ENCODE peak calls at places on chromosomes 2 and 18, in four cellular contexts. T is IMR-90, D is fibroblast of lung, X is K562. V is an unnamed sample.

GRCh38 chr2:54708584-54709340 is 14.7 kb upstream of the EML6 start:
- DNase-seq in T (no peak), X (no peak), D (peak), V (peak)

GRCh38 chr2:227503433-227504406 is 31.8 kb downstream of the AGFG1 start:
- DNase-seq in X (peak), T (peak), D (peak), V (no peak)

GRCh38 chr2:219308142-219309093 is 783 bp downstream of the PTPRN start:
- DNase-seq in X (peak), T (peak), D (peak), V (no peak)

GRCh38 chr2:223590964-223591363 is 11.2 kb downstream of the SCG2 start:
- DNase-seq in X (no peak), D (peak), T (peak), V (no peak)

GRCh38 chr18:28015671-28016070 is 161.3 kb downstream of the CDH2 start:
- DNase-seq in T (no peak), D (no peak), X (no peak), V (no peak)

GRCh38 chr18:23244431-23244830 is 109.1 kb downstream of the CABLES1 start:
- DNase-seq in D (no peak), T (no peak), X (no peak), V (no peak)

GRCh38 chr18:35029103-35029502 is 12.1 kb upstream of the MAPRE2 start:
- DNase-seq in T (peak), X (no peak), D (peak), V (no peak)

GRCh38 chr2:11406492-11407381 is 59.2 kb downstream of the E2F6 start:
- DNase-seq in T (peak), D (peak), X (peak), V (no peak)

GRCh38 chr2:43542285-43542933 is 53.4 kb downstream of the THADA start:
- DNase-seq in X (peak), D (peak), T (peak), V (no peak)

GRCh38 chr2:201779996-201780673 is 598 bp downstream of the ALS2 start:
- DNase-seq in D (peak), X (no peak), T (no peak), V (no peak)

GRCh38 chr2:237271698-237272097 is 142.3 kb downstream of the COL6A3 start:
- DNase-seq in T (peak), D (peak), X (no peak), V (no peak)

GRCh38 chr2:231015462-231015861 is 19.5 kb downstream of the SPATA3 start:
- DNase-seq in T (no peak), X (no peak), D (no peak), V (no peak)

GRCh38 chr2:99879481-99879880 is 262.9 kb downstream of the AFF3 start:
- DNase-seq in T (peak), X (no peak), D (peak), V (no peak)

GRCh38 chr18:39846277-39846676 is 2108.8 kb upstream of the PIK3C3 start:
- DNase-seq in T (peak), D (no peak), X (no peak), V (no peak)

GRCh38 chr2:177289824-177290632 is 25.5 kb upstream of the NFE2L2 start:
- DNase-seq in T (no peak), X (no peak), D (no peak), V (no peak)

GRCh38 chr2:177296047-177296446 is 31.5 kb upstream of the NFE2L2 start:
- DNase-seq in T (peak), X (no peak), D (peak), V (no peak)

GRCh38 chr2:177295479-177295878 is 31.0 kb upstream of the NFE2L2 start:
- DNase-seq in D (peak), T (peak), X (no peak), V (no peak)

GRCh38 chr2:177285892-177286715 is 21.6 kb upstream of the NFE2L2 start:
- DNase-seq in T (no peak), D (no peak), X (no peak), V (no peak)

DNA sequence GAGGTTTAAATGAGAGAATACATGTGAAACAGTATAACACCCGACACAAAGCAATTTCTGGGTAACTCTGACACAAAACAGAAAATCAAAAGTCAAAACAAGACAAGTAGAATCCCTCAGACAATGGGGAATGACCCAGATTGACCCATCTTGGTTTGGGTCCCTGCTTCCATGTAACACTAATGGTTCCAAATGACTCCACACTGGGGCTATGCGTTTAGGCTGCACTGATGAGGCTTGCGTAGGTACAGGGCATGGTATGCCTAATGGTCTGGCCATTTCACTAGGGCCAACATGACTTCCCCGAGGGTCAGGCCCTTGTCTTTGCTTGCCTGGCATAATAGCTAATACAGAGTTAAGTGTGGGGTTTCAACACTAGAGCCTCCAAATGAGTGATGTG is 27.2 kb upstream of the NFE2L2 start:
- DNase-seq in T (no peak), D (no peak), X (no peak), V (no peak)
- H3K4me2 ChIP-seq in T (no peak), D (no peak), X (no peak), V (no peak)

GRCh38 chr2:206245178-206245778 is 29.2 kb upstream of the ZDBF2 start:
- DNase-seq in D (no peak), T (no peak), X (no peak), V (no peak)
- H3K9ac ChIP-seq in D (no peak), T (no peak), X (no peak), V (no peak)

GRCh38 chr2:127217470-127218325 is 2.4 kb downstream of the CYP27C1 start:
- DNase-seq in D (peak), X (no peak), T (no peak), V (no peak)
- H3K4me3 ChIP-seq in D (no peak), X (no peak), T (no peak), V (no peak)

GRCh38 chr2:1705557-1706076 is 38.7 kb downstream of the PXDN start:
- DNase-seq in D (no peak), T (no peak), X (no peak), V (no peak)

GRCh38 chr2:1701556-1702185 is 42.6 kb downstream of the PXDN start:
- DNase-seq in X (no peak), T (no peak), D (peak), V (no peak)

GRCh38 chr2:1704606-1705556 is 39.4 kb downstream of the PXDN start:
- DNase-seq in D (no peak), T (no peak), X (no peak), V (no peak)

GRCh38 chr2:1701020-1701419 is 43.3 kb downstream of the PXDN start:
- DNase-seq in D (no peak), T (no peak), X (no peak), V (no peak)

DNA sequence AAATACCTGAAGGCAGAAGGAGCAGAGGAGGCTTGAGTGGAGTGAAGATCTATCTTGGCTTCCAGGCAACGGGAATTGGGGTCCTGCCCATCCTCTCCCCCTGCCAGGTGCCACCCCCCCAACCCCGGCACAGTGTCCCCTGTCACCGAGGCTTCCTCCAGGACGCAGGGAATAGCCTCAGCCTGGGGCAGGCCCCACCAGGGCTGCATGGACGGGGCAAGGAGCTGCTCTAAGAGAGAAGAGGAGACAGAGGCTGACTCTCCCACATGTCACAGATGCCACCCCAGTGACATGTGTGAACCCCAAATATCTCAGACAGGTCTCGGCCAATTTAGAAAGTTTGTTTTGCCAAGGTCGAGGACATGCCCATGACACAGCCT is 42.1 kb downstream of the PXDN start:
- DNase-seq in D (no peak), T (no peak), X (no peak), V (no peak)
- H3K4me2 ChIP-seq in D (no peak), T (no peak), X (no peak), V (no peak)

GRCh38 chr2:199458806-199459285 is 1.1 kb upstream of the SATB2 start:
- DNase-seq in X (no peak), T (peak), D (no peak), V (no peak)
- H3K9ac ChIP-seq in X (peak), T (peak), D (peak), V (no peak)

DNA sequence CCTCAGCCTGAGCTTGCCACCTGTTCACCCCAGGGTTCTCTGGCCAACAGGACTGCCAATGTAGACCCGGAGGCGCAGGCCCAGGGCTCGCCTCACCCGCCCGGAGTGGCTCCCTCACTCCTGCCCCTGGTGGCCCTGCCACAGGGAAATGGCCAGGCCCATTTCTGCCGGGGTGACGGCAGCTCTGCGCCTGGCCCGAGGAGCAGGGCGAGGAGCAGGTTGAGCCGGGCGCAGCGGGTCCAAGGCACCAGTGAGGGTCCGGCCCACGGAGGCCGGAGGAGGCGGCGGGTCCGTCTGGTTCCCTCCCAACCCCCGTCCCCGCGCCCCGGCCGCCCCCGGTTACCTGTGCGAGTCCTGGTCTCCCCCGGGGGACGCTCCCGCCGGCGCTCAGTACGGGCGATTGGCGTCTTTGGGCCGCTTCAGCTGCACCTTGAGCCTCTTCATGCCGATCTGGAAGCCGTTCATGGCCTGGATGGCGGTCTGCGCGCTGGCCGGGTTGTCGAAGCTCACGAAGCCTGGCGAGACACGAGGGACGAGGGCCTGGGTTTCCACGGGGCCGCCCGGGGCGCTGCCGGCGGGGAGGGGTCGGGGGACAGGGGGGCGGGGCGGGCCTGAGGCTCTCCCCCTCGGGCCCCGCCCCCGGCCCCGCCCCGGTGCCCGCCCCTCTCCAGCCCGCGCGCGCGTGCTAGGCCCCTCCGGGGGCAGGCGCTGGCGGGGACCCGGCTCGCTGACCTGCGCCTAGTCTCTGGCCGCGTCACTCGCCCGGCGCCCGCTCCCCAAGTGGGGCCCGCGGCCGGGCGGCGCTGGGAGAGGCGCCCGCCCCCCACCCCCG is 312.0 kb downstream of the CELF4 start:
- DNase-seq in T (no peak), D (no peak), X (peak), V (peak)
- H3K4me3 ChIP-seq in T (no peak), D (no peak), X (peak), V (peak)

GRCh38 chr2:199646439-199646838 is 188.7 kb upstream of the SATB2 start:
- DNase-seq in T (no peak), D (no peak), X (no peak), V (no peak)
- H3K4me2 ChIP-seq in T (no peak), D (no peak), X (no peak), V (no peak)

GRCh38 chr2:40276076-40276475 is 175.8 kb downstream of the SLC8A1 start:
- DNase-seq in T (no peak), X (no peak), D (no peak), V (no peak)

GRCh38 chr2:40282428-40282827 is 169.5 kb downstream of the SLC8A1 start:
- DNase-seq in X (no peak), T (peak), D (no peak), V (no peak)

GRCh38 chr2:40281021-40281940 is 170.6 kb downstream of the SLC8A1 start:
- DNase-seq in X (no peak), T (peak), D (peak), V (no peak)

GRCh38 chr2:40279001-40279400 is 172.9 kb downstream of the SLC8A1 start:
- DNase-seq in T (peak), D (no peak), X (no peak), V (no peak)

DNA sequence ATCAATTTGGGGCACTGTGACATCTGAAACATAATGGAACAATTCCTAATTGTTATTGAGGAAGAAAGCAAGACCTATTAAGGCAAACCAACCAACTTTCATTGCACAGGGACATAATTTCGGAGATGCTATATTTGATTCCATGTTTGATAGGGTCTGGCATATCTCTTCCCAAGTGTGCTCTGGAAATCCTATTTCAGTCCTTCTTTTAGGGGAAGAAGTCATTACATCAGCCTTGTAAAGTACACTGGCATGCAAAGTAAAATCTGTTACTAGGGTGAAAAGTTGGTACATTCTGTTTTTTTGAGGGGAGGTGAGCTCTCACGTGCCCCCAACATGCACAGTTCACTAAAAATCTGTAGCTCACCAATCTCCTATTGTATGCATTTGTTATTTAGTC is 172.4 kb downstream of the SLC8A1 start:
- DNase-seq in X (no peak), T (no peak), D (no peak), V (no peak)
- H3K9ac ChIP-seq in X (no peak), T (peak), D (no peak), V (no peak)

GRCh38 chr2:39124770-39125075 is 3.9 kb upstream of the SOS1 start:
- DNase-seq in D (no peak), T (no peak), X (no peak), V (no peak)

GRCh38 chr2:39133215-39133851 is 12.5 kb upstream of the SOS1 start:
- DNase-seq in T (no peak), D (no peak), X (no peak), V (no peak)

GRCh38 chr2:39127973-39128372 is 7.1 kb upstream of the SOS1 start:
- DNase-seq in T (peak), D (peak), X (no peak), V (no peak)

GRCh38 chr2:39124000-39124769 is 3.3 kb upstream of the SOS1 start:
- DNase-seq in D (peak), X (peak), T (peak), V (peak)

DNA sequence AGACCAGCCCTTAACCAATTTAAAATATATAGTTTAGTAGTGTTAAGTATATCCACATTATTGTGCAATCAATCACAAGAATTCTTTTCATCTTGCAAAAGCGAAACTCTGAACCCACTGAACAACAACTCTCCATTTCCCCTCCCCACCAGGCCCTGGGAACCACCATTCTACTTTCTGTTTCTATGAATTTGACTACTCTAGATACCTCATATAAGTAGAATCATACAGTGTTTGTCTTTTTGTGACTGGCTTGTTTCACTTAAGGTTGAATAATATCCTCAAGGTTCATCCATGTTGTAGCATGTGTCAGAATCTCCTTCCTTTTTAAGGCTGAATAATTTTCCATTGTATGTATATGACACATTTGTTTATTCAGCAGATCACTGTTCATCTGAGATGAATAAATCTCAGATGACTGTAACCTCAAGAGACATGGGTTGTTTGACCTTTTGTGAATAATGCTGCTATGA is 8.1 kb upstream of the SOS1 start:
- DNase-seq in X (no peak), T (no peak), D (no peak), V (no peak)
- H3K4me3 ChIP-seq in X (no peak), T (no peak), D (no peak), V (no peak)

DNA sequence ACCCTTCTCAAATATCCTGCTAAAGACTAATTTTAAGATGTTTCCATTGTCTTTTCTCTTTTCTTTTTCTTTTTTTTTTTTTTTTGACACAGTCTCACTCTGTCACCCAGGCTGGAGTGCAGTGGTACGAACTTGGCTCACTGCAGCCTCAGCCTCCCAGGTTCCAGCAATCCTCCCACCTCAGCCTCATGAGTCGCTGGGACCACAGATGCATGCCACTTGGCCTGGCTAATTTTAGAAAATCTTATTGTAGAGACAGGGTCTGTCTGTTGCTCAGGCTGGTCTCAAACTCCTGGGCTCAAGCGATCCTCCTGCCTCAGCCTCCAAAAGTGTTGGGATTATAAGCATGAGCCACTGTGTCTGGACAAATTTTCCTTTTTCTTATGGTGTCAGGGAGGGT is 167.5 kb downstream of the MCFD2 start:
- DNase-seq in D (peak), T (peak), X (no peak), V (no peak)
- H3K4me2 ChIP-seq in D (peak), T (peak), X (no peak), V (no peak)